ENCODE peak calls at places on chromosome 13, in four cellular contexts. One of them, this sample, is unnamed.

GRCh38 chr13:27988520-27988919 is at the start of gene URAD:
- DNase-seq in pons: no peak
- DNase-seq in transverse colon: no peak
- DNase-seq in lower lobe of right lung: no peak
- DNase-seq in this sample: no peak

GRCh38 chr13:98771838-98772611 is 19.6 kb upstream of the SLC15A1 start:
- DNase-seq in transverse colon: no peak
- DNase-seq in lower lobe of right lung: no peak
- DNase-seq in pons: no peak
- DNase-seq in this sample: no peak

GRCh38 chr13:29472317-29472961 is 123.0 kb downstream of the SLC7A1 start:
- DNase-seq in transverse colon: peak
- DNase-seq in lower lobe of right lung: no peak
- DNase-seq in pons: no peak
- DNase-seq in this sample: peak

GRCh38 chr13:99800951-99801350 is 170.6 kb downstream of the ZIC5 start:
- DNase-seq in lower lobe of right lung: no peak
- DNase-seq in pons: no peak
- DNase-seq in transverse colon: no peak
- DNase-seq in this sample: no peak

GRCh38 chr13:41976491-41976890 is 15.6 kb upstream of the VWA8 start:
- DNase-seq in transverse colon: no peak
- DNase-seq in lower lobe of right lung: no peak
- DNase-seq in pons: no peak
- DNase-seq in this sample: no peak

GRCh38 chr13:24270639-24271131 is 38.7 kb upstream of the C1QTNF9 start:
- DNase-seq in pons: peak
- DNase-seq in transverse colon: peak
- DNase-seq in lower lobe of right lung: peak
- DNase-seq in this sample: peak

GRCh38 chr13:39330504-39330903 is 272.5 kb downstream of the LHFPL6 start:
- DNase-seq in pons: no peak
- DNase-seq in transverse colon: no peak
- DNase-seq in lower lobe of right lung: no peak
- DNase-seq in this sample: no peak

GRCh38 chr13:59643906-59644626 is 519.7 kb downstream of the DIAPH3 start:
- DNase-seq in transverse colon: no peak
- DNase-seq in lower lobe of right lung: no peak
- DNase-seq in pons: no peak
- DNase-seq in this sample: no peak

GRCh38 chr13:27261376-27261775 is 9.3 kb upstream of the RASL11A start:
- DNase-seq in pons: no peak
- DNase-seq in transverse colon: no peak
- DNase-seq in lower lobe of right lung: no peak
- DNase-seq in this sample: no peak

GRCh38 chr13:26133851-26134250 is 82.0 kb upstream of the SHISA2 start:
- DNase-seq in lower lobe of right lung: no peak
- DNase-seq in pons: no peak
- DNase-seq in transverse colon: no peak
- DNase-seq in this sample: no peak

GRCh38 chr13:74629985-74630384 is 495.8 kb upstream of the KLF12 start:
- DNase-seq in lower lobe of right lung: no peak
- DNase-seq in transverse colon: no peak
- DNase-seq in pons: no peak
- DNase-seq in this sample: no peak

GRCh38 chr13:106555631-106556328 is 12.2 kb downstream of the ARGLU1 start:
- DNase-seq in lower lobe of right lung: no peak
- DNase-seq in pons: no peak
- DNase-seq in transverse colon: no peak
- DNase-seq in this sample: no peak

GRCh38 chr13:73717632-73718031 is 416.6 kb downstream of the KLF12 start:
- DNase-seq in lower lobe of right lung: no peak
- DNase-seq in transverse colon: no peak
- DNase-seq in pons: no peak
- DNase-seq in this sample: no peak